ENCODE peak calls at places on chromosome X, in four cellular contexts. One of them, this sample, is unnamed.

GRCh38 chrX:48498374-48498809 is 10.4 kb upstream of the PORCN start:
- DNase-seq in HepG2: no peak
- DNase-seq in K562: peak; percentile 38
- DNase-seq in GM12878: no peak
- DNase-seq in this sample: no peak

GRCh38 chrX:40146471-40147398 is 49.0 kb upstream of the BCOR start:
- DNase-seq in HepG2: no peak
- DNase-seq in K562: no peak
- DNase-seq in GM12878: no peak
- DNase-seq in this sample: peak; percentile 59

GRCh38 chrX:71579136-71579989 is 1.1 kb downstream of the GCNA start:
- DNase-seq in HepG2: no peak
- DNase-seq in K562: peak; percentile 7
- DNase-seq in GM12878: no peak
- DNase-seq in this sample: no peak

GRCh38 chrX:14616301-14616700 is 87.0 kb downstream of the GLRA2 start:
- DNase-seq in HepG2: no peak
- DNase-seq in K562: no peak
- DNase-seq in GM12878: no peak
- DNase-seq in this sample: no peak

GRCh38 chrX:39859991-39860861 is 237.5 kb downstream of the BCOR start:
- DNase-seq in HepG2: no peak
- DNase-seq in K562: peak; percentile 76
- DNase-seq in GM12878: peak; percentile 89
- DNase-seq in this sample: no peak

GRCh38 chrX:153971632-153972367 is at the start of gene HCFC1:
- DNase-seq in HepG2: peak; percentile 75
- DNase-seq in K562: peak; percentile 93
- DNase-seq in GM12878: peak; percentile 64
- DNase-seq in this sample: peak; percentile 86

GRCh38 chrX:20317873-20318272 is 51.2 kb upstream of the RPS6KA3 start:
- DNase-seq in HepG2: no peak
- DNase-seq in K562: no peak
- DNase-seq in GM12878: no peak
- DNase-seq in this sample: no peak

GRCh38 chrX:84362184-84362838 is 139.9 kb downstream of the HDX start:
- DNase-seq in HepG2: no peak
- DNase-seq in K562: no peak
- DNase-seq in GM12878: no peak
- DNase-seq in this sample: no peak

GRCh38 chrX:20412871-20413486 is 146.3 kb upstream of the RPS6KA3 start:
- DNase-seq in HepG2: no peak
- DNase-seq in K562: no peak
- DNase-seq in GM12878: no peak
- DNase-seq in this sample: no peak

GRCh38 chrX:40646489-40647306 is 663 bp downstream of the CXorf38 start:
- DNase-seq in HepG2: no peak
- DNase-seq in K562: peak; percentile 54
- DNase-seq in GM12878: no peak
- DNase-seq in this sample: no peak

GRCh38 chrX:123422875-123423274 is 238.8 kb downstream of the GRIA3 start:
- DNase-seq in HepG2: peak; percentile 1
- DNase-seq in K562: peak; percentile 24
- DNase-seq in GM12878: no peak
- DNase-seq in this sample: no peak

GRCh38 chrX:107206697-107207065 is 270 bp downstream of the DNAAF6 start:
- DNase-seq in HepG2: no peak
- DNase-seq in K562: no peak
- DNase-seq in GM12878: no peak
- DNase-seq in this sample: no peak

GRCh38 chrX:38968344-38968743 is 167.1 kb downstream of the MID1IP1 start:
- DNase-seq in HepG2: no peak
- DNase-seq in K562: no peak
- DNase-seq in GM12878: no peak
- DNase-seq in this sample: no peak

GRCh38 chrX:104987063-104987462 is 233.4 kb downstream of the TEX13A start:
- DNase-seq in HepG2: no peak
- DNase-seq in K562: no peak
- DNase-seq in GM12878: no peak
- DNase-seq in this sample: no peak

GRCh38 chrX:84363674-84364073 is 138.6 kb downstream of the HDX start:
- DNase-seq in HepG2: no peak
- DNase-seq in K562: no peak
- DNase-seq in GM12878: no peak
- DNase-seq in this sample: no peak

GRCh38 chrX:129077384-129077783 is 445.9 kb downstream of the SMARCA1 start:
- DNase-seq in HepG2: no peak
- DNase-seq in K562: no peak
- DNase-seq in GM12878: no peak
- DNase-seq in this sample: no peak

GRCh38 chrX:115949900-115950822 is 220.4 kb upstream of the AGTR2 start:
- DNase-seq in HepG2: peak; percentile 33
- DNase-seq in K562: no peak
- DNase-seq in GM12878: no peak
- DNase-seq in this sample: no peak

GRCh38 chrX:111164728-111165127 is 68.7 kb downstream of the PAK3 start:
- DNase-seq in HepG2: no peak
- DNase-seq in K562: peak; percentile 1
- DNase-seq in GM12878: no peak
- DNase-seq in this sample: no peak

GRCh38 chrX:22365460-22365859 is 92.7 kb downstream of the CBLL2 start:
- DNase-seq in HepG2: no peak
- DNase-seq in K562: no peak
- DNase-seq in GM12878: no peak
- DNase-seq in this sample: no peak

GRCh38 chrX:51742586-51742985 is 656 bp upstream of the GSPT2 start:
- DNase-seq in HepG2: no peak
- DNase-seq in K562: no peak
- DNase-seq in GM12878: no peak
- DNase-seq in this sample: no peak

GRCh38 chrX:3299626-3300025 is 46.8 kb downstream of the MXRA5 start:
- DNase-seq in HepG2: no peak
- DNase-seq in K562: no peak
- DNase-seq in GM12878: no peak
- DNase-seq in this sample: no peak

GRCh38 chrX:23662853-23663252 is 4.4 kb upstream of the PRDX4 start:
- DNase-seq in HepG2: no peak
- DNase-seq in K562: no peak
- DNase-seq in GM12878: peak; percentile 31
- DNase-seq in this sample: no peak

GRCh38 chrX:154603438-154604430 is 15.3 kb downstream of the CTAG1B start:
- DNase-seq in HepG2: no peak
- DNase-seq in K562: no peak
- DNase-seq in GM12878: no peak
- DNase-seq in this sample: no peak

DNA sequence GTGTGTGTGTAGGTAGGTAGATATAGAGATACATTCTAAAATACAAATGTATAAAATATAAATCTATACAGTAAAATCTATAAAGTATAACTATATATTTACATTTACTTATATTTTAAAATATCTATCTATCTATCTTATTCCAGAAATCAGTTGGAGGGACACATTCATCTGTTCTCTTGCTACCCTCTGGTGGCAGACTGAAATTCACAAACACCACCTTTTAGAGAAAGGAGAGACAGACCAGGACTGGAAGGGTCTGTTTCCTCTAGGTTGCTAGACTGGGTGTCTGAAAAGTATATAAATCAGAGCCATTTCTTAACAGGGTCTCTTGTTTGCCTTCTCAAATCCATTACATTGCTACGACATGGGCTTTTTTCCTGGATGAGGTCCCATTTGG is 343.0 kb downstream of the OPHN1 start:
- DNase-seq in HepG2: no peak
- DNase-seq in K562: no peak
- DNase-seq in GM12878: no peak
- DNase-seq in this sample: no peak
- TF ChIP-seq BRCA1 in HepG2: no peak
- TF ChIP-seq BRCA1 in K562: no peak
- TF ChIP-seq BRCA1 in GM12878: no peak
- TF ChIP-seq BRCA1 in this sample: no peak

GRCh38 chrX:26375346-26375745 is 159.4 kb downstream of the MAGEB5 start:
- DNase-seq in HepG2: no peak
- DNase-seq in K562: no peak
- DNase-seq in GM12878: no peak
- DNase-seq in this sample: no peak

GRCh38 chrX:26373829-26374228 is 157.9 kb downstream of the MAGEB5 start:
- DNase-seq in HepG2: no peak
- DNase-seq in K562: no peak
- DNase-seq in GM12878: no peak
- DNase-seq in this sample: no peak

GRCh38 chrX:26376037-26376708 is 160.2 kb downstream of the MAGEB5 start:
- DNase-seq in HepG2: no peak
- DNase-seq in K562: no peak
- DNase-seq in GM12878: no peak
- DNase-seq in this sample: no peak
- TF ChIP-seq BRCA1 in HepG2: no peak
- TF ChIP-seq BRCA1 in K562: no peak
- TF ChIP-seq BRCA1 in GM12878: no peak
- TF ChIP-seq BRCA1 in this sample: no peak

GRCh38 chrX:24902808-24903207 is 113.0 kb downstream of the ARX start:
- DNase-seq in HepG2: no peak
- DNase-seq in K562: no peak
- DNase-seq in GM12878: no peak
- DNase-seq in this sample: no peak
- TF ChIP-seq BRCA1 in HepG2: no peak
- TF ChIP-seq BRCA1 in K562: no peak
- TF ChIP-seq BRCA1 in GM12878: no peak
- TF ChIP-seq BRCA1 in this sample: no peak

GRCh38 chrX:54357414-54358377 is at the start of gene WNK3:
- DNase-seq in HepG2: peak; percentile 0
- DNase-seq in K562: no peak
- DNase-seq in GM12878: no peak
- DNase-seq in this sample: peak; percentile 63
- TF ChIP-seq BRCA1 in HepG2: no peak
- TF ChIP-seq BRCA1 in K562: no peak
- TF ChIP-seq BRCA1 in GM12878: no peak
- TF ChIP-seq BRCA1 in this sample: no peak

DNA sequence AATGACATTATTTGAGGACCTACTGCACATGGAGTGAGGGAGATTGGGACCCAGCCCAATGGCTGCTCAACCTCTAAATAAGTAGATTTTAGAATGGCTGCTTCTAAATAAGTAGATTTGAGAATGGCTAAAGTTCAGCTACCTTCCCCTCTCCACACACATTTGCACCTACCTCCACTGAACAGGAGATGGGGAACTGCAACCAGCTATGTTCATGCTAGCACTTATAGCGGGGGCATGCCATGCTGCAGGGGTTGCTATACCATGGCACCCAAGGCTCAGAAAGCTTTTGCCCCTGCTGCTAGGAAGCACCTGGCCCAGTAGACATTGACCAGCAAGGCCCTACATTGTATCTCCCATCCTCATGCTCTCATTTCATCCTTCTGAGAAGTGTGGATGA is 70.2 kb upstream of the MAOA start:
- DNase-seq in HepG2: no peak
- DNase-seq in K562: no peak
- DNase-seq in GM12878: no peak
- DNase-seq in this sample: no peak
- TF ChIP-seq BRCA1 in HepG2: no peak
- TF ChIP-seq BRCA1 in K562: no peak
- TF ChIP-seq BRCA1 in GM12878: no peak
- TF ChIP-seq BRCA1 in this sample: no peak

DNA sequence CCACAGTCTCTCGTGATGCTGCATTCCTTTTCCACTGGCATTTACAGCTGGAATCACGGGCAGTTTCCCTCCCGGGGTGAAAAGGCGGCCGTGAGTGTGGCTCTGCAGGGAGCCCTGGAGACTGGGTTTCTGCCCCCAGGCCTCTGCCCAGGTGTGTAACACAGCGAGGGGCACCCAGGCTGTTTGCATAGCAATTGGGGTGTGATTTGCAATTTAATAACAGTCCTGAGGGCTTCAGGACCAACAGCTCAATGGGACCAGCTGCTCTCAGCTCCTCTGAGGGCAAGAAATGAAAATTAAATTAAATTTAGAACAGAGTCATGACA is 99.0 kb upstream of the SHOX start:
- DNase-seq in HepG2: no peak
- DNase-seq in K562: no peak
- DNase-seq in GM12878: no peak
- DNase-seq in this sample: peak; percentile 23
- TF ChIP-seq BRCA1 in HepG2: no peak
- TF ChIP-seq BRCA1 in K562: no peak
- TF ChIP-seq BRCA1 in GM12878: no peak
- TF ChIP-seq BRCA1 in this sample: no peak

DNA sequence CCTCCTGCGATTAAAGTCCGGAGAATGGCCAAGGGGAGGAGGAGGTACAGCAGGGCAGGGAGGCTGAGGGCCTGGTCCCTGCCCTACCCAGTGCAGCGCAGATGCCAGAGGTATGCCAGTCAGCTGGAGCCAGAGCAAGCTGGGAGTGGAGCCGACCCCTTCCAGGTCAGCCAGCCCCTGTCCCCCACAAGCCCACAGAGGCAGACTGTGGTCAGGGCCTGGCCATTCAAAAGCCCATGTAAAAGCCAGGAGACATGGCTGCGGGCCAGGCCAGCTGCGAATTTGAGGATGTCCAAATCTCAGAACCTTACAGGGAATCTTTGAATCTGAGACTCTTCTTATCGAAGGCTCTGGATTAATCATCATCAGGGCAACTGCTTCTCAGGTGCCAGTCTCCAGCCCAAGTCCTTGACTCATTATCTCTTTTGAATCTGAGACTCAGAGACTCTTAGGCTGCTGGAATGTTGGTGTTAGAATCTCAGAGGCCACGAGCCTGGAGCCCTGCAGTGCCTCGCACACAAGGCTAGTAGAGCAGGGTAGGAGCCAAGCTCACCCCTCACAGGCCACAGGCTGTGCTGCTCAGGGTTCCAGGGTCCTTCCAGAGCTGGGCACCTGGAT is 572 bp downstream of the IQSEC2 start:
- DNase-seq in HepG2: no peak
- DNase-seq in K562: no peak
- DNase-seq in GM12878: no peak
- DNase-seq in this sample: no peak
- TF ChIP-seq BRCA1 in HepG2: no peak
- TF ChIP-seq BRCA1 in K562: no peak
- TF ChIP-seq BRCA1 in GM12878: no peak
- TF ChIP-seq BRCA1 in this sample: no peak

DNA sequence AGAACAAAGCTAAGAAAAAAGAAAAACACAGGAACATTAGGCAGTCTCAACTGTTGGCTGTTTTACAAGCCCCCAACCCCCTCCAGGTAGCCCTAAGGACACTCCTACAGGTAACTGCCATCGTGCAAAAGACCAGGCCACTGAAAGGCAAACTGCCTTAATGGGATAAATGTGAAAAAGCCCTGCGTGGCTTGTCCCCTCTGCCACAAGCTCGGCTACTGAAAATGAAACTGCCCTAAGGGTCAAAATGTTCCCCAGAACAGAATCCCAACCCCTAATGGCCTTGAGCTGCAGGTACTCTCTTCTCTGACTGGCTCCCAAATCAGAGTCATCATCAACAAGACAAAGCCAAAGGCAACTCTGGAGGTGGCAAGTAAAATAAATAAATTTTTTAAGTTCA is 84.8 kb downstream of the MSN start:
- DNase-seq in HepG2: no peak
- DNase-seq in K562: no peak
- DNase-seq in GM12878: no peak
- DNase-seq in this sample: no peak
- TF ChIP-seq BRCA1 in HepG2: no peak
- TF ChIP-seq BRCA1 in K562: no peak
- TF ChIP-seq BRCA1 in GM12878: no peak
- TF ChIP-seq BRCA1 in this sample: no peak